ENCODE peak calls at places on chromosome 6, in four cellular contexts. G is GM13977, Z is cardiac muscle cell, K is SK-N-SH. N is an unnamed sample.

GRCh38 chr6:121365499-121366183 is 31.4 kb upstream of the TBC1D32 start:
- DNase-seq in G (no peak), K (no peak), Z (no peak), N (no peak)

GRCh38 chr6:4656106-4656505 is 120.1 kb upstream of the CDYL start:
- DNase-seq in Z (no peak), K (no peak), G (no peak), N (no peak)

GRCh38 chr6:16421462-16421960 is 183.1 kb downstream of the GMPR start:
- DNase-seq in G (no peak), K (no peak), Z (no peak), N (no peak)

GRCh38 chr6:55892749-55893357 is 17.5 kb upstream of the BMP5 start:
- DNase-seq in K (no peak), Z (no peak), G (no peak), N (no peak)

GRCh38 chr6:137892271-137892708 is 25.2 kb downstream of the TNFAIP3 start:
- DNase-seq in Z (no peak), K (no peak), G (no peak), N (no peak)

GRCh38 chr6:11815231-11815630 is 36.6 kb upstream of the ADTRP start:
- DNase-seq in K (no peak), G (no peak), Z (no peak), N (no peak)

GRCh38 chr6:150966786-150967185 is 101.3 kb downstream of the MTHFD1L start:
- DNase-seq in K (no peak), G (no peak), Z (no peak), N (no peak)

GRCh38 chr6:162468326-162468725 is 259.2 kb downstream of the PRKN start:
- DNase-seq in G (no peak), K (no peak), Z (no peak), N (no peak)

GRCh38 chr6:81362246-81362645 is 390.2 kb downstream of the TENT5A start:
- DNase-seq in G (no peak), K (no peak), Z (no peak), N (no peak)

GRCh38 chr6:125831660-125832059 is 40.9 kb downstream of the NCOA7 start:
- DNase-seq in Z (no peak), G (no peak), K (no peak), N (no peak)

GRCh38 chr6:141618180-141618581 is 514.5 kb upstream of the GJE1 start:
- DNase-seq in K (no peak), G (no peak), Z (no peak), N (no peak)

GRCh38 chr6:106421491-106421890 is 61.0 kb downstream of the CRYBG1 start:
- DNase-seq in K (no peak), G (no peak), Z (no peak), N (no peak)

GRCh38 chr6:220736-221475 is 71.4 kb upstream of the DUSP22 start:
- DNase-seq in G (no peak), Z (no peak), K (no peak), N (peak; percentile 57)

GRCh38 chr6:114342086-114342825 is 567 bp downstream of the HS3ST5 start:
- DNase-seq in K (peak; percentile 73), G (peak; percentile 10), Z (peak; percentile 66), N (peak; percentile 6)

GRCh38 chr6:116405663-116406329 is 35.0 kb downstream of the DSE start:
- DNase-seq in K (no peak), G (no peak), Z (peak; percentile 19), N (peak; percentile 37)

GRCh38 chr6:82863771-82864170 is 201.9 kb downstream of the UBE3D start:
- DNase-seq in K (no peak), G (no peak), Z (no peak), N (no peak)

GRCh38 chr6:52518279-52518944 is 58.4 kb downstream of the TRAM2 start:
- DNase-seq in Z (no peak), G (no peak), K (no peak), N (no peak)

GRCh38 chr6:17152703-17153102 is 50.9 kb downstream of the STMND1 start:
- DNase-seq in G (no peak), Z (no peak), K (no peak), N (no peak)

GRCh38 chr6:158409451-158409850 is 97.2 kb downstream of the TULP4 start:
- DNase-seq in Z (no peak), K (peak; percentile 52), G (no peak), N (no peak)

GRCh38 chr6:77796824-77797809 is 144.3 kb downstream of the MEI4 start:
- DNase-seq in G (no peak), Z (no peak), K (no peak), N (no peak)

GRCh38 chr6:91634791-91635190 is 1047.9 kb upstream of the MAP3K7 start:
- DNase-seq in K (no peak), Z (no peak), G (no peak), N (no peak)

GRCh38 chr6:98777762-98778161 is 56.6 kb upstream of the POU3F2 start:
- DNase-seq in G (peak; percentile 52), K (no peak), Z (no peak), N (peak; percentile 4)

GRCh38 chr6:167825759-167826229 is 917 bp upstream of the AFDN start:
- DNase-seq in K (peak; percentile 78), Z (peak; percentile 84), G (peak; percentile 73), N (peak; percentile 25)

GRCh38 chr6:28646650-28647049 is 121.0 kb downstream of the GPX5 start:
- DNase-seq in G (no peak), K (no peak), Z (no peak), N (no peak)

GRCh38 chr6:13445005-13445743 is 42.2 kb downstream of the GFOD1 start:
- DNase-seq in Z (peak; percentile 81), K (peak; percentile 71), G (no peak), N (peak; percentile 39)

GRCh38 chr6:41191569-41191968 is 9.4 kb downstream of the TREML2 start:
- DNase-seq in K (peak; percentile 48), G (peak; percentile 23), Z (peak; percentile 53), N (peak; percentile 62)

GRCh38 chr6:16200231-16200941 is 38.0 kb upstream of the GMPR start:
- DNase-seq in K (no peak), G (no peak), Z (no peak), N (no peak)

GRCh38 chr6:683742-684440 is 9.0 kb downstream of the EXOC2 start:
- DNase-seq in Z (peak; percentile 57), K (peak; percentile 63), G (no peak), N (peak; percentile 55)

GRCh38 chr6:72636786-72637185 is 14.9 kb downstream of the KCNQ5 start:
- DNase-seq in K (no peak), G (no peak), Z (peak; percentile 16), N (no peak)

GRCh38 chr6:72642435-72642834 is 20.6 kb downstream of the KCNQ5 start:
- DNase-seq in K (no peak), G (no peak), Z (no peak), N (no peak)

GRCh38 chr6:72643214-72643613 is 21.4 kb downstream of the KCNQ5 start:
- DNase-seq in K (no peak), G (no peak), Z (no peak), N (no peak)

GRCh38 chr6:72640622-72640930 is 18.7 kb downstream of the KCNQ5 start:
- DNase-seq in Z (peak; percentile 56), G (no peak), K (no peak), N (no peak)

GRCh38 chr6:72639920-72640621 is 18.2 kb downstream of the KCNQ5 start:
- DNase-seq in K (no peak), G (no peak), Z (peak; percentile 32), N (no peak)
- TF ChIP-seq CTCF in K (no peak), G (peak; percentile 12), Z (peak; percentile 10), N (no peak)

DNA sequence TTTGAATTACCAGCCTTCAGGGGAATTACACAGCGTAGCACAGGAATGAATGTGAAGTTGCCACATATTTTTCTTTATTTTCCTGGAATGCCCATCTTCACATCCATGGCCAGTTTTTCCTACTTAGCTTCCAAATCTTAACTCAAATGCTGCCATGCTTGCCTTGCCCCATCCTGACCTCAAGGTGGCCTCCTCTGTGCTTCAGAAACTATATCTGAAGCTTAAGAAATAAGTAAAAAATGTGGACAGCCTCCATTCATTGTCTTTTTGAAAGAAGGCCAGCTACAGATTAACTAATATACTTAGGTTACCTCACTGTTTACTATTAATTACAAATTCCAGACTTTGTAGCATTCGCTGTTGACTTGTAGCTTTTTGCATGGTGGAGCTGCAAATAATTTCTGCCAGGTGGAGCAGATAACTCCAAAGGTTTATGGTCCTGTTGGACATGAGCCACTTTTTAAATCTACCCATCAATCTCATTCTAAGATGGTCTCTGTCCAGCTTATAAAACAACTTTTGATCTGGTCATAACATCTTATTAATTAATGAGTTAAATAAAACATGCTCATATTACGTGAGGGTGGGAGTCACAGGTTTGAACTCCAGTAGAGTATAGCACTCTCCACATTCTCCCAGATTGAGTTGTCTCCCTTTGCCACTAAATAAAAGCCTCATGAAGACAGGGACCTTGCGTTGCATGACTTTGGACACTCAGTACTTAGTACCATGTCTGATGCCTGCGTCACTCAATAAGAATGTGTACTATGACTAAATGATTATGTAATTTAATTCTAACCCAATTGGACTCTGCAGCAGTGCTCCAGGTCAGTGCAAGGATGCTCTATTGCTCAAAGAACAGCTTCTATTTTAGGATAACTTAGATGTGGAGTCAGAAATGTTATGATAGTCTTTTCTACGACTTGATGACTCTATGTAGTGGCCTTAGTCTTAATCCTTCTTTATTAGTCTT is 678.6 kb upstream of the CITED2 start:
- DNase-seq in Z (peak; percentile 26), K (no peak), G (peak; percentile 3), N (no peak)
- TF ChIP-seq CTCF in Z (peak; percentile 51), K (peak; percentile 51), G (peak; percentile 41), N (no peak)

GRCh38 chr6:122790740-122791679 is 2.0 kb downstream of the SMPDL3A start:
- DNase-seq in G (no peak), Z (peak; percentile 39), K (no peak), N (no peak)

GRCh38 chr6:122788208-122788607 is 850 bp upstream of the SMPDL3A start:
- DNase-seq in Z (no peak), K (no peak), G (no peak), N (no peak)

GRCh38 chr6:122788663-122789062 is 395 bp upstream of the SMPDL3A start:
- DNase-seq in Z (peak; percentile 3), G (no peak), K (no peak), N (no peak)

GRCh38 chr6:122789078-122789861 is at the start of gene SMPDL3A:
- DNase-seq in K (peak; percentile 69), Z (peak; percentile 82), G (peak; percentile 55), N (peak; percentile 38)

DNA sequence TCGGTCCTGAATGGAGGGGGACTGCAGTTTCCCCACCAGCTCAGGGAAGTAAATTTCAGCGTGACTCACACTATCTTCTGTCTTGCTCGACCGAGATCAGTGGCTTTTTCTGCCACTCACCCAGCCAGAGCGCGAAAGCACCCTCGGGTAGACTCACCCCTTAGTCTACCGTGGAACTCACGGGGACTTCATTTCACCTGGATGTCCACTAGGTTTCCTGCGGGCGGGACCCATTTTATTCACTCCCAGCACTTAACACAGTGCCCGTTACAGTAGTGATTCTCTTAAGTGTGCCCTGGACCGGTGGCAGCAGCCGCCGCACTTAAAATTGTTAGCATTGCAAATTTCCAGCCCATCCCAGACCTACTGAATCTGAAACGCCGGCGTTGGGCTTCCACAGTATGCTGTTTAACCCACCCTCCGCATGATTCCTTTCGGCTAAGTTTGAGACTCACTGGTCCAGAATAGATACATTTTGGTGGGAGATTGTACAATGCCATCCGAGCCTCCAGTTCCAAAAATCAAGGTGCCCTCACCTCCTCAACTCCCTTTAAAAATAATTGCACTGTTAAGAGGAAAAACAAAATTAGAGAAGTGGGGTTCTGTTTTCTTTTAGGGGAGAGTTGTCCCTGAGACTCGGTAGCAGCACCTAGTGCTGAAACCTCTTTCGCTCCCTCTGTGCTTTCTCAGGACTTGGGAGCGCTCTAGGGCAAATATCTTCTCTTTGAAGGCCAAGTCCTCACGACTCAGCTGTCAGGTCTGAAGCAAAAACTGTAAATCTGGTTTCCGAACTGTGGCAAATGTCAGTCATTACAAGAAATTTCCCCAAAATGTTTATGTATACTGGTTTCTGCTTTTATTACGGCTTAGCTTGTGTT is 1.0 kb downstream of the SMPDL3A start:
- DNase-seq in Z (peak; percentile 78), K (peak; percentile 34), G (peak; percentile 44), N (peak; percentile 61)
- TF ChIP-seq CTCF in Z (no peak), K (no peak), G (no peak), N (no peak)

GRCh38 chr6:160765412-160765811 is 63.4 kb downstream of the PLG start:
- DNase-seq in K (no peak), G (no peak), Z (no peak), N (no peak)
- TF ChIP-seq CTCF in K (no peak), G (no peak), Z (no peak), N (no peak)

N was measured in activated CD8-positive, alpha-beta T cell treated with anti-CD3 and anti-CD28 coated beads for 36 hours.